ENCODE peak calls at places on chromosomes 16 and 17, in four cellular contexts. X is astrocyte of the spinal cord, Y is tibial artery, V is skeletal muscle cell. I is an unnamed sample.
A peak's percentile ranks its signal among the peaks of the same experiment; 100 is the strongest.

GRCh38 chr16:84986102-84986501 is 25.2 kb downstream of the ZDHHC7 start:
- DNase-seq in Y (no peak), X (no peak), V (no peak), I (no peak)

GRCh38 chr17:79948918-79949645 is 86.6 kb downstream of the TBC1D16 start:
- DNase-seq in Y (peak; percentile 64), X (peak; percentile 20), V (no peak), I (peak; percentile 6)

GRCh38 chr16:16096161-16096857 is 127.0 kb downstream of the ABCC6 start:
- DNase-seq in V (peak; percentile 52), Y (peak; percentile 92), X (peak; percentile 56), I (peak; percentile 22)

GRCh38 chr17:78986048-78986648 is 6.4 kb upstream of the LGALS3BP start:
- DNase-seq in Y (no peak), V (no peak), X (peak; percentile 47), I (no peak)

GRCh38 chr17:17355426-17355825 is 52.3 kb downstream of the NT5M start:
- DNase-seq in Y (peak; percentile 52), X (no peak), V (no peak), I (no peak)

GRCh38 chr17:44279586-44280344 is 11.8 kb upstream of the SLC4A1 start:
- DNase-seq in Y (peak; percentile 81), X (peak; percentile 87), V (peak; percentile 48), I (peak; percentile 78)

GRCh38 chr16:27722266-27722636 is 172.3 kb downstream of the KATNIP start:
- DNase-seq in X (no peak), V (no peak), Y (no peak), I (no peak)

GRCh38 chr17:44901323-44901965 is 2.2 kb upstream of the EFTUD2 start:
- DNase-seq in Y (peak; percentile 7), X (peak; percentile 74), V (peak; percentile 31), I (no peak)

GRCh38 chr16:73122604-73123386 is 74.9 kb upstream of the ZFHX3 start:
- DNase-seq in Y (peak; percentile 74), V (no peak), X (peak; percentile 11), I (peak; percentile 48)

GRCh38 chr16:2243781-2244180 is 7.5 kb downstream of the DNASE1L2 start:
- DNase-seq in Y (no peak), V (no peak), X (no peak), I (no peak)

GRCh38 chr16:2769675-2770056 is 7.4 kb downstream of the ELOB start:
- DNase-seq in X (no peak), V (peak; percentile 42), Y (no peak), I (no peak)

GRCh38 chr17:65774787-65775186 is 213.3 kb upstream of the AXIN2 start:
- DNase-seq in X (no peak), V (no peak), Y (no peak), I (no peak)

GRCh38 chr16:69567031-69567680 is 1.4 kb downstream of the NFAT5 start:
- DNase-seq in Y (no peak), V (no peak), X (peak; percentile 67), I (no peak)

GRCh38 chr17:2259769-2260536 is 43.6 kb downstream of the SMG6 start:
- DNase-seq in X (peak; percentile 54), Y (no peak), V (no peak), I (no peak)

GRCh38 chr17:46976626-46977270 is 2.3 kb downstream of the RPRML start:
- DNase-seq in X (no peak), Y (no peak), V (no peak), I (no peak)
- H3K4me3 ChIP-seq in X (no peak overlapping the region), Y (no peak overlapping the region), V (no peak overlapping the region), I (no peak overlapping the region)

GRCh38 chr16:88698694-88699045 is 7.5 kb downstream of the RNF166 start:
- DNase-seq in Y (no peak), V (no peak), X (no peak), I (no peak)

GRCh38 chr16:88700322-88700635 is 5.9 kb downstream of the RNF166 start:
- DNase-seq in Y (no peak), V (no peak), X (no peak), I (no peak)

GRCh38 chr16:88700636-88701482 is 5.3 kb downstream of the RNF166 start:
- DNase-seq in X (peak; percentile 91), V (peak; percentile 42), Y (peak; percentile 92), I (peak; percentile 93)

GRCh38 chr16:88697831-88698693 is 8.1 kb downstream of the RNF166 start:
- DNase-seq in Y (no peak), X (no peak), V (no peak), I (no peak)

DNA sequence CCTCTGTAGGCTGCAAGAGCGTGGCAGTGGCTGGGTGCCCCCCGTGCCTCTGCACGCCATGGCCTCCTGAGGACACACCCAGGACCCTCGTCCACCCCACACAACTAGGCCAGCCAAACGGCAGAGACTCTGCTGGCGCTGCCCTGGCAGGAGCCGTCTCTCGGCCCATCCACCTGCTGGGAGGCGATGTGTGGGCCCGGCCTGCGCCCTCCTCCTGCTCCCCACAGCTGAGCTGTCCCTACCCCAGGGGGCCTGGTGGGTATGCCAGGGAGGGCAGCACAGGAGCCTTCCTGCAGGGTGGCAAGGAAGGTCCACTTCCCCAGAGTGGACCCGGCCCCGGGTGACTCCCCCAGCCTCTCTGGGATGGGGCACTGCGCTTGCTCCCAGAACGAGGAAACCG is 7.0 kb downstream of the RNF166 start:
- DNase-seq in V (no peak), X (no peak), Y (no peak), I (no peak)
- H3K4me3 ChIP-seq in V (no peak overlapping the region), X (no peak overlapping the region), Y (no peak overlapping the region), I (no peak overlapping the region)

DNA sequence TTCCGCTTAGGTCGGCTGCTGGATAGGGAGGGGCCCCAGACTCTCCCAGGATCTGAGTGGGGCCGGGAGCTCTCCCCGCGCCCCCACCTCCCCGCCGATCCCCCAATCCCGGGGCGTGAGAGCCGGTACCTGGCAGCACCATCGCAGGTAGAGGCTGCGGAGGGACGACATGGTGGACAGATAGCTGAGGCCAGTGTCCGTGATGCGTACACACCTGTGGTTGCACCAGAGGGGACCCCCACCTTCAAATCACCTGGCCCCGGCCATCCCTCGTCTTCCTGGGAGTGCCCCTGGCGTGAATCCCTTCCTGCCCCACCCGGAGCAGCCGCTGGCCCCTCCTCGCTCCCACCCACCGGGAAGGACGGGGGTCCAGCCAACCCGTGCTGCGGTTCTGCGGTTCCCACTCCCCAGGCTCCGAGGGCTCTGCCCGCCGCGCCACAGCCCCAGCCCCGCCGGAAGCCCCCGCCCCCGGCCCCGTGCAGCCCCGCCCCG is 4.7 kb upstream of the WDR24 start:
- DNase-seq in Y (no peak), X (no peak), V (no peak), I (no peak)
- H3K4me3 ChIP-seq in Y (no peak overlapping the region), X (no peak overlapping the region), V (no peak overlapping the region), I (peak overlapping the region; percentile 23)

GRCh38 chr16:4610011-4611005 is 4.4 kb downstream of the UBALD1 start:
- DNase-seq in X (no peak), Y (peak; percentile 63), V (no peak), I (no peak)

GRCh38 chr16:4612977-4613635 is 1.6 kb downstream of the UBALD1 start:
- DNase-seq in V (no peak), Y (peak; percentile 61), X (no peak), I (no peak)

GRCh38 chr16:4613636-4614570 is 785 bp downstream of the UBALD1 start:
- DNase-seq in X (peak; percentile 20), Y (peak; percentile 71), V (peak; percentile 12), I (peak; percentile 35)

GRCh38 chr16:4611337-4612023 is 3.2 kb downstream of the UBALD1 start:
- DNase-seq in X (no peak), Y (peak; percentile 65), V (no peak), I (no peak)

DNA sequence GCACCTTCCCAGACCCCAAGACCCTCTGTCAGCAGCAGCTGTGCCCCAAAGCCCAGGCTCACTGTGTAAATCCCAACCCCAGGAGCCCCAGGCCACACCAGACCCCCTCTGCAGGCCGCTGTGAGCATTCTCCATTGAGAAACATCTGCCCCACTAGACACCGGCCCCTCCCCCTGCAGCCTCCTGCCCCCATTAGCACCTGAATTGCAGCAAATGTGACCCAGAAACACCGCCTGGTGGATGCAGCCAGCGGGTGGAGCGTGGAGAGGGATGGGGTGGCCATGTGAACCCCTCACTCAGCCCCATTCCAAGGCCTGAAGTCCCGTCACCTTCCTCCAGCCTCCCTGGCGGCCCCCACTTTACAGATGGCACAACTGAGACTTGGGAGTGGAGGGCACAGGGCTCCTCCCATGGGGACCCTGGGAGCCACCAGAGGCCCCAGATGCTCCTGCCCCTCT is 2.2 kb downstream of the UBALD1 start:
- DNase-seq in V (no peak), X (no peak), Y (peak; percentile 54), I (no peak)
- H3K4me3 ChIP-seq in V (no peak overlapping the region), X (no peak overlapping the region), Y (peak overlapping the region; percentile 79), I (peak overlapping the region; percentile 91)

I was measured in left ventricle myocardium inferior.